ENCODE peak calls at places on chromosome 3, in seven cellular contexts. P is A549, O is GM23338, R is HCT116, K is GM12878, S is Panc1, L is SK-N-SH. A is an unnamed sample.

GRCh38 chr3:4979401-4980228 is at the start of gene BHLHE40:
- DNase-seq in R (no peak), K (no peak), P (no peak), O (peak; percentile 72), S (no peak), L (peak; percentile 70), A (no peak)

GRCh38 chr3:113746955-113747718 is at the start of gene ATP6V1A:
- DNase-seq in K (no peak), P (peak; percentile 76), L (peak; percentile 85), R (no peak), S (no peak), O (peak; percentile 77), A (no peak)

GRCh38 chr3:164851905-164852304 is 226.4 kb downstream of the SI start:
- DNase-seq in K (no peak), P (no peak), L (peak; percentile 32), R (no peak), S (no peak), O (no peak), A (no peak)

GRCh38 chr3:27584874-27585273 is 100.7 kb upstream of the SLC4A7 start:
- DNase-seq in S (no peak), K (no peak), P (no peak), R (no peak), L (no peak), O (no peak), A (no peak)

GRCh38 chr3:22714758-22715157 is 488.4 kb upstream of the UBE2E2 start:
- DNase-seq in S (no peak), L (no peak), R (no peak), K (no peak), O (peak; percentile 6), P (no peak), A (no peak)

GRCh38 chr3:135069406-135069805 is 274.3 kb downstream of the EPHB1 start:
- DNase-seq in L (no peak), K (no peak), P (no peak), S (no peak), O (no peak), R (no peak), A (no peak)

GRCh38 chr3:188832146-188832545 is 339.6 kb upstream of the TPRG1 start:
- DNase-seq in L (no peak), O (no peak), R (no peak), S (no peak), P (no peak), K (no peak), A (no peak)

GRCh38 chr3:150412599-150413069 is 4.5 kb downstream of the TSC22D2 start:
- DNase-seq in L (no peak), R (no peak), O (no peak), S (no peak), K (no peak), P (no peak), A (peak; percentile 65)

GRCh38 chr3:197353867-197354180 is 55.4 kb upstream of the DLG1 start:
- DNase-seq in R (no peak), S (no peak), P (no peak), K (no peak), O (no peak), L (no peak), A (no peak)

GRCh38 chr3:26233374-26233773 is 389.2 kb upstream of the LRRC3B start:
- DNase-seq in R (no peak), L (no peak), K (no peak), O (no peak), P (no peak), S (no peak), A (no peak)

GRCh38 chr3:10694194-10694593 is 121.8 kb upstream of the SLC6A11 start:
- DNase-seq in L (no peak), S (no peak), P (no peak), K (no peak), O (no peak), R (no peak), A (no peak)

GRCh38 chr3:37762698-37763097 is 99.0 kb upstream of the CTDSPL start:
- DNase-seq in R (no peak), K (no peak), O (no peak), L (no peak), S (no peak), P (no peak), A (no peak)

GRCh38 chr3:79337798-79338197 is 430.0 kb downstream of the ROBO1 start:
- DNase-seq in O (no peak), R (no peak), K (no peak), S (no peak), P (no peak), L (no peak), A (no peak)

GRCh38 chr3:102536479-102536878 is 101.7 kb downstream of the ZPLD1 start:
- DNase-seq in S (peak; percentile 25), R (peak; percentile 26), K (no peak), L (peak; percentile 39), O (peak; percentile 64), P (peak; percentile 15), A (no peak)

GRCh38 chr3:32335365-32336122 is 56.1 kb upstream of the CMTM7 start:
- DNase-seq in S (no peak), L (no peak), P (no peak), R (no peak), O (no peak), K (no peak), A (no peak)

DNA sequence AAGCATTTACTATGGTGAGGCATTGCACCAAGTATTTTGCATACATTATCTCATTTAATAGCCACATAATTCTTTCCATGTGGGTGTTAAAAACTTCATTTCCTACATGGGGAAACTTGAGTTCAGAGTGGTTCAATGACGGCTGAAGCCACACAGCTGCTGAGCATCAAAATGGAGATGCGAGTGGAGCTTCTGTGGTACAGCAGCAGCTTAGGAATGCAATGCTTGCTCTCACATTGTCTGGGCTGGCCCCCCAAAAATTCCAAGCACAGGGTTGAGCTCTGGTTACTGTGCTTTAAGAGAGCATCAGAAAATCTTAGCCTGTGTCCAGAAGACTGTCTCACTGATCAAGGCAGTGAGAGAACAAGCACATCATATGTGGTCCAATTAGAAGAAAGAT is 57.3 kb upstream of the GADL1 start:
- DNase-seq in O (peak; percentile 11), L (no peak), R (no peak), P (no peak), S (no peak), K (no peak), A (no peak)
- TF ChIP-seq REST in O (no peak), L (no peak), R (no peak), P (no peak), S (no peak), K (no peak), A (no peak)

DNA sequence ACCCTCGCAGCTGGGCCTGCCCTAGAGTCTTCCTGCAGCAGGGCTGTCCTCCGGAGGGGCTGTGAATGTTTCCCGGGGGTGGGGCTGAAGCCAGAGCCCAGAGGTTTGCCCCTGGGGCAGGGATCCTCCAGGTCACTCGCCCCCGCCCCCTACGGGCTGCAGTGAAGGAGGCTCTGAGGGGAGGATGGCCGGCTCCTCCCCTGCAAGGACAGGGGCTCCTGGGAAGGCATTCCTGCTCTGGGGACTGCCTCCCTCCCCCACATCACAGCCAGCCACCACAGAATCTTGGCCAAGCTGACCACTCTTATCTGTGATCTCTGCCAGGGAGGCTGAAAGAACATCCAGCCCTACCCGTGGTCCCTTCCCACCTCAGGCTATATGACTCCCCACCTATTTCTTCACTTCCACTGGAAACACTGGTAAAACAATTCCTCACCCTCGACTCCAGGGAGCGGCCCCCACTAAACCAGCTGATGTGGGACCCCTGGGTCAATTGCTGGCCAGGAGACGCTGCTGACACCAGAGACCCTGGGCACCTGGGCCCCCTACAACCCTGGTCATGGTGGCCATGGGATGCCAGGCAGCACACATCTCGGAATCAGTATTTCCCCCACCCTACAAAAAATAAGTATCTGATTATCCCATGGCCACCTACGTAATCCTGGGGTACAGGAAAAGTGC is 66.0 kb downstream of the HMCES start:
- DNase-seq in S (no peak), R (no peak), K (no peak), L (no peak), O (peak; percentile 85), P (peak; percentile 21), A (no peak)
- TF ChIP-seq REST in S (no peak), R (no peak), K (no peak), L (no peak), O (no peak), P (no peak), A (no peak)

GRCh38 chr3:15933439-15934144 is 135.8 kb upstream of the ANKRD28 start:
- DNase-seq in K (no peak), L (no peak), P (no peak), O (no peak), R (no peak), S (no peak), A (no peak)

GRCh38 chr3:15936347-15936746 is 138.6 kb upstream of the ANKRD28 start:
- DNase-seq in S (no peak), O (no peak), K (no peak), P (no peak), L (no peak), R (no peak), A (no peak)

GRCh38 chr3:15932348-15933300 is 134.8 kb upstream of the ANKRD28 start:
- DNase-seq in O (no peak), P (no peak), S (no peak), L (no peak), K (no peak), R (no peak), A (peak; percentile 9)

GRCh38 chr3:15929944-15930571 is 132.3 kb upstream of the ANKRD28 start:
- DNase-seq in R (no peak), P (no peak), O (no peak), S (no peak), L (no peak), K (no peak), A (no peak)

GRCh38 chr3:15934389-15935195 is 136.8 kb upstream of the ANKRD28 start:
- DNase-seq in L (no peak), O (no peak), R (no peak), S (no peak), K (no peak), P (no peak), A (no peak)
- TF ChIP-seq REST in L (no peak), O (no peak), R (no peak), S (no peak), K (no peak), P (no peak), A (no peak)

GRCh38 chr3:126959921-126960603 is 22.9 kb upstream of the PLXNA1 start:
- DNase-seq in P (peak; percentile 49), S (no peak), R (no peak), O (peak; percentile 32), K (no peak), L (peak; percentile 84), A (no peak)
- TF ChIP-seq REST in P (no peak), S (no peak), R (no peak), O (no peak), K (no peak), L (no peak), A (no peak)

GRCh38 chr3:63364909-63365308 is 86.8 kb downstream of the SYNPR start:
- DNase-seq in O (peak; percentile 74), S (no peak), K (no peak), L (peak; percentile 16), P (no peak), R (no peak), A (no peak)
- TF ChIP-seq REST in O (peak; percentile 49), S (no peak), K (no peak), L (no peak), P (no peak), R (no peak), A (no peak)

DNA sequence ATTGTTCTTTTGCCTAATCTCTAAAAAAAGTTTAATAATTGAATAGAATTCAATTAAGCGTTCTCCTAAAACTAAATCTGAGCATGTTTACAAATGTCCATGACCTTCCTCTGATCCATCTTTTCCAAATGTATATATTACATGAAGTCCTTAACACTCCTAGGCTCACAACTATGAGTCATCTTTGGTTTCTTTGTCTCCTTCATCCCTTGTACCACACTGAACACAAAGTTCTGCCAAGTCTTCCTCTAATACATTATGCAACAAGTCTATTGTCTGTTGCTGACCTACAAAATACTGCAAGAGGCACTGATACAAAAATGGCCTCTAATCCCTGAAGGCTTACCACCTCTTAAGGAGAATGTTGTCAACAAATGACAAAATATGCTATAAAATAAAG is 550.2 kb downstream of the PYDC2 start:
- DNase-seq in P (no peak), S (no peak), R (no peak), O (no peak), K (no peak), L (no peak), A (no peak)
- TF ChIP-seq REST in P (no peak), S (no peak), R (no peak), O (no peak), K (no peak), L (no peak), A (no peak)

A was measured in HL-60.